ENCODE peak calls at places on chromosomes 12 and 14, in five cellular contexts. One of them, this sample, is unnamed.

GRCh38 chr14:95388699-95389098 is 69.0 kb upstream of the CLMN start:
- DNase-seq in GM19239: no peak
- DNase-seq in cardiac fibroblast: peak
- DNase-seq in adrenal gland: no peak
- DNase-seq in ACHN: no peak
- DNase-seq in this sample: no peak

GRCh38 chr14:64953310-64953654 is 10.7 kb upstream of the GPX2 start:
- DNase-seq in GM19239: no peak
- DNase-seq in cardiac fibroblast: no peak
- DNase-seq in adrenal gland: no peak
- DNase-seq in ACHN: no peak
- DNase-seq in this sample: no peak

GRCh38 chr12:47751561-47751960 is 7.1 kb downstream of the RAPGEF3 start:
- DNase-seq in GM19239: no peak
- DNase-seq in cardiac fibroblast: no peak
- DNase-seq in adrenal gland: no peak
- DNase-seq in ACHN: no peak
- DNase-seq in this sample: no peak

GRCh38 chr12:118015944-118016343 is 559 bp upstream of the RFC5 start:
- DNase-seq in GM19239: no peak
- DNase-seq in cardiac fibroblast: no peak
- DNase-seq in adrenal gland: peak
- DNase-seq in ACHN: no peak
- DNase-seq in this sample: no peak

GRCh38 chr12:10131101-10131632 is 1.2 kb upstream of the CLEC7A start:
- DNase-seq in GM19239: no peak
- DNase-seq in cardiac fibroblast: no peak
- DNase-seq in adrenal gland: no peak
- DNase-seq in ACHN: no peak
- DNase-seq in this sample: no peak

GRCh38 chr12:71760471-71760870 is 5.8 kb downstream of the RAB21 start:
- DNase-seq in GM19239: no peak
- DNase-seq in cardiac fibroblast: no peak
- DNase-seq in adrenal gland: no peak
- DNase-seq in ACHN: no peak
- DNase-seq in this sample: no peak

GRCh38 chr14:31561155-31561846 is at the start of gene NUBPL:
- DNase-seq in GM19239: peak
- DNase-seq in cardiac fibroblast: peak
- DNase-seq in adrenal gland: peak
- DNase-seq in ACHN: peak
- DNase-seq in this sample: peak

GRCh38 chr12:96354844-96355534 is 45.2 kb downstream of the CDK17 start:
- DNase-seq in GM19239: no peak
- DNase-seq in cardiac fibroblast: no peak
- DNase-seq in adrenal gland: no peak
- DNase-seq in ACHN: no peak
- DNase-seq in this sample: no peak

GRCh38 chr12:110931315-110931728 is 10.9 kb upstream of the MYL2 start:
- DNase-seq in GM19239: no peak
- DNase-seq in cardiac fibroblast: no peak
- DNase-seq in adrenal gland: peak
- DNase-seq in ACHN: no peak
- DNase-seq in this sample: no peak

GRCh38 chr14:65472189-65472588 is 59.7 kb downstream of the FUT8 start:
- DNase-seq in GM19239: no peak
- DNase-seq in cardiac fibroblast: no peak
- DNase-seq in adrenal gland: no peak
- DNase-seq in ACHN: no peak
- DNase-seq in this sample: no peak

GRCh38 chr12:108457006-108457733 is 57.9 kb upstream of the FICD start:
- DNase-seq in GM19239: peak
- DNase-seq in cardiac fibroblast: peak
- DNase-seq in adrenal gland: peak
- DNase-seq in ACHN: peak
- DNase-seq in this sample: no peak

This sample was measured in ovary.